ENCODE peak calls at places on chromosome 21, in five cellular contexts. One of them, this sample, is unnamed.

GRCh38 chr21:38807481-38807880 is 1.8 kb downstream of the ETS2 start:
- DNase-seq in EL: peak; percentile 29
- DNase-seq in CD4-positive, alpha-beta memory T cell: no peak
- DNase-seq in NCI-H1092 treated with DMSO at 0.1 percent for 48 hours: peak; percentile 39
- DNase-seq in tibial artery: no peak
- DNase-seq in this sample: no peak

GRCh38 chr21:44761747-44762208 is 39.8 kb downstream of the UBE2G2 start:
- DNase-seq in EL: no peak
- DNase-seq in CD4-positive, alpha-beta memory T cell: no peak
- DNase-seq in NCI-H1092 treated with DMSO at 0.1 percent for 48 hours: no peak
- DNase-seq in tibial artery: no peak
- DNase-seq in this sample: no peak

GRCh38 chr21:38795475-38795874 is 10.3 kb upstream of the ETS2 start:
- DNase-seq in EL: no peak
- DNase-seq in CD4-positive, alpha-beta memory T cell: no peak
- DNase-seq in NCI-H1092 treated with DMSO at 0.1 percent for 48 hours: no peak
- DNase-seq in tibial artery: no peak
- DNase-seq in this sample: no peak

GRCh38 chr21:17585875-17586450 is 26.7 kb downstream of the BTG3 start:
- DNase-seq in EL: peak; percentile 53
- DNase-seq in CD4-positive, alpha-beta memory T cell: peak; percentile 34
- DNase-seq in NCI-H1092 treated with DMSO at 0.1 percent for 48 hours: peak; percentile 58
- DNase-seq in tibial artery: no peak
- DNase-seq in this sample: peak; percentile 24

GRCh38 chr21:20527691-20528090 is 470.5 kb upstream of the NCAM2 start:
- DNase-seq in EL: no peak
- DNase-seq in CD4-positive, alpha-beta memory T cell: no peak
- DNase-seq in NCI-H1092 treated with DMSO at 0.1 percent for 48 hours: peak; percentile 50
- DNase-seq in tibial artery: no peak
- DNase-seq in this sample: no peak

GRCh38 chr21:45859041-45859761 is 122.4 kb upstream of the COL6A1 start:
- DNase-seq in EL: no peak
- DNase-seq in CD4-positive, alpha-beta memory T cell: no peak
- DNase-seq in NCI-H1092 treated with DMSO at 0.1 percent for 48 hours: no peak
- DNase-seq in tibial artery: no peak
- DNase-seq in this sample: no peak

GRCh38 chr21:46250146-46250725 is 21.7 kb upstream of the LSS start:
- DNase-seq in EL: no peak
- DNase-seq in CD4-positive, alpha-beta memory T cell: no peak
- DNase-seq in NCI-H1092 treated with DMSO at 0.1 percent for 48 hours: no peak
- DNase-seq in tibial artery: no peak
- DNase-seq in this sample: no peak

GRCh38 chr21:39387461-39388037 is 38.7 kb upstream of the HMGN1 start:
- DNase-seq in EL: peak; percentile 89
- DNase-seq in CD4-positive, alpha-beta memory T cell: peak; percentile 86
- DNase-seq in NCI-H1092 treated with DMSO at 0.1 percent for 48 hours: peak; percentile 95
- DNase-seq in tibial artery: peak; percentile 93
- DNase-seq in this sample: no peak

GRCh38 chr21:9756677-9757076 is 764.7 kb upstream of the TPTE start:
- DNase-seq in EL: no peak
- DNase-seq in CD4-positive, alpha-beta memory T cell: no peak
- DNase-seq in NCI-H1092 treated with DMSO at 0.1 percent for 48 hours: no peak
- DNase-seq in tibial artery: no peak
- DNase-seq in this sample: no peak

GRCh38 chr21:42878993-42879787 is at the start of gene WDR4:
- DNase-seq in EL: peak; percentile 98
- DNase-seq in CD4-positive, alpha-beta memory T cell: peak; percentile 98
- DNase-seq in NCI-H1092 treated with DMSO at 0.1 percent for 48 hours: peak; percentile 97
- DNase-seq in tibial artery: peak; percentile 98
- DNase-seq in this sample: peak; percentile 81

GRCh38 chr21:46253610-46254124 is 25.1 kb upstream of the LSS start:
- DNase-seq in EL: no peak
- DNase-seq in CD4-positive, alpha-beta memory T cell: peak; percentile 41
- DNase-seq in NCI-H1092 treated with DMSO at 0.1 percent for 48 hours: no peak
- DNase-seq in tibial artery: no peak
- DNase-seq in this sample: no peak

GRCh38 chr21:17818158-17819113 is 720 bp downstream of the C21orf91 start:
- DNase-seq in EL: peak; percentile 39
- DNase-seq in CD4-positive, alpha-beta memory T cell: peak; percentile 49
- DNase-seq in NCI-H1092 treated with DMSO at 0.1 percent for 48 hours: peak; percentile 18
- DNase-seq in tibial artery: peak; percentile 66
- DNase-seq in this sample: no peak

GRCh38 chr21:35222541-35222941 is 173.4 kb upstream of the RUNX1 start:
- DNase-seq in EL: no peak
- DNase-seq in CD4-positive, alpha-beta memory T cell: peak; percentile 14
- DNase-seq in NCI-H1092 treated with DMSO at 0.1 percent for 48 hours: no peak
- DNase-seq in tibial artery: no peak
- DNase-seq in this sample: no peak

GRCh38 chr21:15631342-15631741 is 98.4 kb upstream of the USP25 start:
- DNase-seq in EL: peak; percentile 65
- DNase-seq in CD4-positive, alpha-beta memory T cell: no peak
- DNase-seq in NCI-H1092 treated with DMSO at 0.1 percent for 48 hours: no peak
- DNase-seq in tibial artery: no peak
- DNase-seq in this sample: peak; percentile 26

GRCh38 chr21:39523398-39523797 is 71.6 kb downstream of the SH3BGR start:
- DNase-seq in EL: no peak
- DNase-seq in CD4-positive, alpha-beta memory T cell: no peak
- DNase-seq in NCI-H1092 treated with DMSO at 0.1 percent for 48 hours: peak; percentile 46
- DNase-seq in tibial artery: no peak
- DNase-seq in this sample: no peak

GRCh38 chr21:36260030-36260787 is 59.8 kb upstream of the MORC3 start:
- DNase-seq in EL: peak; percentile 71
- DNase-seq in CD4-positive, alpha-beta memory T cell: peak; percentile 68
- DNase-seq in NCI-H1092 treated with DMSO at 0.1 percent for 48 hours: peak; percentile 49
- DNase-seq in tibial artery: no peak
- DNase-seq in this sample: no peak

GRCh38 chr21:20207335-20207734 is 790.9 kb upstream of the NCAM2 start:
- DNase-seq in EL: no peak
- DNase-seq in CD4-positive, alpha-beta memory T cell: no peak
- DNase-seq in NCI-H1092 treated with DMSO at 0.1 percent for 48 hours: no peak
- DNase-seq in tibial artery: no peak
- DNase-seq in this sample: no peak

GRCh38 chr21:45385549-45386050 is 19.4 kb upstream of the COL18A1 start:
- DNase-seq in EL: no peak
- DNase-seq in CD4-positive, alpha-beta memory T cell: no peak
- DNase-seq in NCI-H1092 treated with DMSO at 0.1 percent for 48 hours: no peak
- DNase-seq in tibial artery: peak; percentile 51
- DNase-seq in this sample: no peak

GRCh38 chr21:45577806-45578801 is 35.9 kb upstream of the SLC19A1 start:
- DNase-seq in EL: no peak
- DNase-seq in CD4-positive, alpha-beta memory T cell: no peak
- DNase-seq in NCI-H1092 treated with DMSO at 0.1 percent for 48 hours: peak; percentile 46
- DNase-seq in tibial artery: peak; percentile 59
- DNase-seq in this sample: no peak

GRCh38 chr21:25572895-25573310 is 34.4 kb downstream of the MRPL39 start:
- DNase-seq in EL: no peak
- DNase-seq in CD4-positive, alpha-beta memory T cell: peak; percentile 40
- DNase-seq in NCI-H1092 treated with DMSO at 0.1 percent for 48 hours: no peak
- DNase-seq in tibial artery: no peak
- DNase-seq in this sample: no peak

GRCh38 chr21:14862794-14863720 is 201.7 kb downstream of the NRIP1 start:
- DNase-seq in EL: peak; percentile 24
- DNase-seq in CD4-positive, alpha-beta memory T cell: no peak
- DNase-seq in NCI-H1092 treated with DMSO at 0.1 percent for 48 hours: peak; percentile 8
- DNase-seq in tibial artery: no peak
- DNase-seq in this sample: no peak

GRCh38 chr21:26920055-26920454 is 46.8 kb downstream of the ADAMTS5 start:
- DNase-seq in EL: peak; percentile 14
- DNase-seq in CD4-positive, alpha-beta memory T cell: no peak
- DNase-seq in NCI-H1092 treated with DMSO at 0.1 percent for 48 hours: no peak
- DNase-seq in tibial artery: no peak
- DNase-seq in this sample: no peak

GRCh38 chr21:28624626-28625025 is 368.1 kb downstream of the LTN1 start:
- DNase-seq in EL: no peak
- DNase-seq in CD4-positive, alpha-beta memory T cell: no peak
- DNase-seq in NCI-H1092 treated with DMSO at 0.1 percent for 48 hours: no peak
- DNase-seq in tibial artery: no peak
- DNase-seq in this sample: no peak

GRCh38 chr21:37800496-37801061 is 115.7 kb downstream of the KCNJ6 start:
- DNase-seq in EL: no peak
- DNase-seq in CD4-positive, alpha-beta memory T cell: no peak
- DNase-seq in NCI-H1092 treated with DMSO at 0.1 percent for 48 hours: no peak
- DNase-seq in tibial artery: no peak
- DNase-seq in this sample: no peak

GRCh38 chr21:26850116-26850643 is 5.0 kb upstream of the ADAMTS1 start:
- DNase-seq in EL: peak; percentile 66
- DNase-seq in CD4-positive, alpha-beta memory T cell: no peak
- DNase-seq in NCI-H1092 treated with DMSO at 0.1 percent for 48 hours: peak; percentile 42
- DNase-seq in tibial artery: no peak
- DNase-seq in this sample: no peak

GRCh38 chr21:42533963-42534355 is 20.3 kb downstream of the SLC37A1 start:
- DNase-seq in EL: no peak
- DNase-seq in CD4-positive, alpha-beta memory T cell: no peak
- DNase-seq in NCI-H1092 treated with DMSO at 0.1 percent for 48 hours: no peak
- DNase-seq in tibial artery: peak; percentile 38
- DNase-seq in this sample: no peak

GRCh38 chr21:29022141-29022540 is 2.3 kb upstream of the USP16 start:
- DNase-seq in EL: no peak
- DNase-seq in CD4-positive, alpha-beta memory T cell: no peak
- DNase-seq in NCI-H1092 treated with DMSO at 0.1 percent for 48 hours: no peak
- DNase-seq in tibial artery: no peak
- DNase-seq in this sample: no peak

GRCh38 chr21:28754127-28754611 is 238.5 kb downstream of the LTN1 start:
- DNase-seq in EL: peak; percentile 92
- DNase-seq in CD4-positive, alpha-beta memory T cell: no peak
- DNase-seq in NCI-H1092 treated with DMSO at 0.1 percent for 48 hours: no peak
- DNase-seq in tibial artery: no peak
- DNase-seq in this sample: peak; percentile 47

GRCh38 chr21:23936991-23937390 is 1670.3 kb downstream of the MRPL39 start:
- DNase-seq in EL: no peak
- DNase-seq in CD4-positive, alpha-beta memory T cell: no peak
- DNase-seq in NCI-H1092 treated with DMSO at 0.1 percent for 48 hours: no peak
- DNase-seq in tibial artery: no peak
- DNase-seq in this sample: no peak

GRCh38 chr21:38756746-38757145 is 49.0 kb upstream of the ETS2 start:
- DNase-seq in EL: peak; percentile 91
- DNase-seq in CD4-positive, alpha-beta memory T cell: no peak
- DNase-seq in NCI-H1092 treated with DMSO at 0.1 percent for 48 hours: no peak
- DNase-seq in tibial artery: no peak
- DNase-seq in this sample: no peak

GRCh38 chr21:42424848-42425602 is 21.3 kb downstream of the UBASH3A start:
- DNase-seq in EL: no peak
- DNase-seq in CD4-positive, alpha-beta memory T cell: peak; percentile 90
- DNase-seq in NCI-H1092 treated with DMSO at 0.1 percent for 48 hours: no peak
- DNase-seq in tibial artery: no peak
- DNase-seq in this sample: no peak

GRCh38 chr21:37509802-37510393 is 143.3 kb downstream of the DYRK1A start:
- DNase-seq in EL: peak; percentile 43
- DNase-seq in CD4-positive, alpha-beta memory T cell: no peak
- DNase-seq in NCI-H1092 treated with DMSO at 0.1 percent for 48 hours: no peak
- DNase-seq in tibial artery: no peak
- DNase-seq in this sample: peak; percentile 35

GRCh38 chr21:42425603-42425985 is 21.9 kb downstream of the UBASH3A start:
- DNase-seq in EL: no peak
- DNase-seq in CD4-positive, alpha-beta memory T cell: no peak
- DNase-seq in NCI-H1092 treated with DMSO at 0.1 percent for 48 hours: no peak
- DNase-seq in tibial artery: no peak
- DNase-seq in this sample: no peak

GRCh38 chr21:44441041-44441400 is 14.3 kb upstream of the LRRC3 start:
- DNase-seq in EL: no peak
- DNase-seq in CD4-positive, alpha-beta memory T cell: no peak
- DNase-seq in NCI-H1092 treated with DMSO at 0.1 percent for 48 hours: no peak
- DNase-seq in tibial artery: no peak
- DNase-seq in this sample: no peak

GRCh38 chr21:16305686-16306085 is 575.9 kb downstream of the USP25 start:
- DNase-seq in EL: no peak
- DNase-seq in CD4-positive, alpha-beta memory T cell: no peak
- DNase-seq in NCI-H1092 treated with DMSO at 0.1 percent for 48 hours: peak; percentile 36
- DNase-seq in tibial artery: no peak
- DNase-seq in this sample: no peak

This sample was measured in non-pigmented ciliary epithelial cell.